ENCODE peak calls at places on chromosomes 3 and 15, in six cellular contexts. One of them, this sample, is unnamed.

GRCh38 chr3:23735575-23736326 is 70.0 kb upstream of the UBE2E1 start:
- DNase-seq in HCT116: no peak
- DNase-seq in HepG2: no peak
- DNase-seq in K562: no peak
- DNase-seq in GM12878: no peak
- DNase-seq in SK-N-SH: peak; percentile 88
- DNase-seq in this sample: no peak

GRCh38 chr3:10556312-10556711 is 50.9 kb upstream of the ATP2B2 start:
- DNase-seq in HCT116: no peak
- DNase-seq in HepG2: no peak
- DNase-seq in K562: no peak
- DNase-seq in GM12878: no peak
- DNase-seq in SK-N-SH: no peak
- DNase-seq in this sample: no peak

GRCh38 chr3:175338775-175339535 is 479.8 kb downstream of the NAALADL2 start:
- DNase-seq in HCT116: peak; percentile 63
- DNase-seq in HepG2: no peak
- DNase-seq in K562: no peak
- DNase-seq in GM12878: no peak
- DNase-seq in SK-N-SH: no peak
- DNase-seq in this sample: no peak

GRCh38 chr3:44080507-44080906 is 161.2 kb upstream of the TOPAZ1 start:
- DNase-seq in HCT116: no peak
- DNase-seq in HepG2: no peak
- DNase-seq in K562: no peak
- DNase-seq in GM12878: no peak
- DNase-seq in SK-N-SH: no peak
- DNase-seq in this sample: peak; percentile 28

GRCh38 chr3:154132777-154133375 is 11.7 kb downstream of the ARHGEF26 start:
- DNase-seq in HCT116: no peak
- DNase-seq in HepG2: no peak
- DNase-seq in K562: no peak
- DNase-seq in GM12878: no peak
- DNase-seq in SK-N-SH: no peak
- DNase-seq in this sample: no peak

GRCh38 chr3:177060492-177060891 is 136.8 kb downstream of the TBL1XR1 start:
- DNase-seq in HCT116: no peak
- DNase-seq in HepG2: no peak
- DNase-seq in K562: no peak
- DNase-seq in GM12878: no peak
- DNase-seq in SK-N-SH: no peak
- DNase-seq in this sample: no peak

GRCh38 chr3:46931631-46932441 is 44.7 kb downstream of the CCDC12 start:
- DNase-seq in HCT116: no peak
- DNase-seq in HepG2: peak; percentile 80
- DNase-seq in K562: no peak
- DNase-seq in GM12878: peak; percentile 57
- DNase-seq in SK-N-SH: peak; percentile 43
- DNase-seq in this sample: no peak

GRCh38 chr3:58627580-58627894 is 39.0 kb downstream of the FAM3D start:
- DNase-seq in HCT116: no peak
- DNase-seq in HepG2: no peak
- DNase-seq in K562: no peak
- DNase-seq in GM12878: no peak
- DNase-seq in SK-N-SH: peak; percentile 53
- DNase-seq in this sample: no peak

GRCh38 chr3:115836944-115837343 is 213.6 kb downstream of the GAP43 start:
- DNase-seq in HCT116: peak; percentile 28
- DNase-seq in HepG2: no peak
- DNase-seq in K562: peak; percentile 15
- DNase-seq in GM12878: no peak
- DNase-seq in SK-N-SH: peak; percentile 16
- DNase-seq in this sample: no peak

GRCh38 chr3:81249540-81250029 is 511.9 kb downstream of the GBE1 start:
- DNase-seq in HCT116: no peak
- DNase-seq in HepG2: peak; percentile 97
- DNase-seq in K562: no peak
- DNase-seq in GM12878: no peak
- DNase-seq in SK-N-SH: no peak
- DNase-seq in this sample: no peak

GRCh38 chr3:13235079-13235478 is 161.8 kb upstream of the IQSEC1 start:
- DNase-seq in HCT116: no peak
- DNase-seq in HepG2: no peak
- DNase-seq in K562: peak; percentile 68
- DNase-seq in GM12878: peak; percentile 7
- DNase-seq in SK-N-SH: peak; percentile 26
- DNase-seq in this sample: no peak

GRCh38 chr3:175335229-175335628 is 476.1 kb downstream of the NAALADL2 start:
- DNase-seq in HCT116: no peak
- DNase-seq in HepG2: no peak
- DNase-seq in K562: no peak
- DNase-seq in GM12878: no peak
- DNase-seq in SK-N-SH: no peak
- DNase-seq in this sample: no peak

GRCh38 chr3:55826731-55827496 is 339.8 kb upstream of the WNT5A start:
- DNase-seq in HCT116: no peak
- DNase-seq in HepG2: no peak
- DNase-seq in K562: no peak
- DNase-seq in GM12878: no peak
- DNase-seq in SK-N-SH: no peak
- DNase-seq in this sample: no peak

GRCh38 chr3:27278391-27279055 is 90.7 kb downstream of the NEK10 start:
- DNase-seq in HCT116: no peak
- DNase-seq in HepG2: peak; percentile 8
- DNase-seq in K562: no peak
- DNase-seq in GM12878: no peak
- DNase-seq in SK-N-SH: no peak
- DNase-seq in this sample: no peak

GRCh38 chr15:44325568-44325967 is 37.0 kb downstream of the GOLM2 start:
- DNase-seq in HCT116: no peak
- DNase-seq in HepG2: no peak
- DNase-seq in K562: no peak
- DNase-seq in GM12878: no peak
- DNase-seq in SK-N-SH: no peak
- DNase-seq in this sample: no peak

GRCh38 chr3:135034291-135034768 is 239.3 kb downstream of the EPHB1 start:
- DNase-seq in HCT116: no peak
- DNase-seq in HepG2: no peak
- DNase-seq in K562: no peak
- DNase-seq in GM12878: no peak
- DNase-seq in SK-N-SH: no peak
- DNase-seq in this sample: no peak

GRCh38 chr3:77667901-77668300 is 628.0 kb downstream of the ROBO2 start:
- DNase-seq in HCT116: no peak
- DNase-seq in HepG2: no peak
- DNase-seq in K562: no peak
- DNase-seq in GM12878: no peak
- DNase-seq in SK-N-SH: no peak
- DNase-seq in this sample: no peak

GRCh38 chr3:196519738-196520122 is 4.6 kb upstream of the SMCO1 start:
- DNase-seq in HCT116: no peak
- DNase-seq in HepG2: no peak
- DNase-seq in K562: no peak
- DNase-seq in GM12878: no peak
- DNase-seq in SK-N-SH: no peak
- DNase-seq in this sample: no peak

GRCh38 chr3:175702956-175703355 is 843.8 kb downstream of the NAALADL2 start:
- DNase-seq in HCT116: no peak
- DNase-seq in HepG2: no peak
- DNase-seq in K562: no peak
- DNase-seq in GM12878: no peak
- DNase-seq in SK-N-SH: no peak
- DNase-seq in this sample: no peak

GRCh38 chr15:93719941-93720351 is 511.4 kb upstream of the MCTP2 start:
- DNase-seq in HCT116: no peak
- DNase-seq in HepG2: no peak
- DNase-seq in K562: no peak
- DNase-seq in GM12878: no peak
- DNase-seq in SK-N-SH: no peak
- DNase-seq in this sample: no peak

GRCh38 chr3:123648696-123649405 is 64.0 kb upstream of the HACD2 start:
- DNase-seq in HCT116: no peak
- DNase-seq in HepG2: no peak
- DNase-seq in K562: no peak
- DNase-seq in GM12878: no peak
- DNase-seq in SK-N-SH: no peak
- DNase-seq in this sample: no peak

GRCh38 chr3:123099331-123100191 is 32.7 kb downstream of the PDIA5 start:
- DNase-seq in HCT116: no peak
- DNase-seq in HepG2: no peak
- DNase-seq in K562: no peak
- DNase-seq in GM12878: no peak
- DNase-seq in SK-N-SH: no peak
- DNase-seq in this sample: no peak

GRCh38 chr3:141105828-141106628 is 54.9 kb downstream of the SPSB4 start:
- DNase-seq in HCT116: peak; percentile 81
- DNase-seq in HepG2: peak; percentile 74
- DNase-seq in K562: peak; percentile 54
- DNase-seq in GM12878: peak; percentile 20
- DNase-seq in SK-N-SH: peak; percentile 76
- DNase-seq in this sample: peak; percentile 70

GRCh38 chr3:101722394-101723173 is 1.8 kb upstream of the CEP97 start:
- DNase-seq in HCT116: no peak
- DNase-seq in HepG2: no peak
- DNase-seq in K562: no peak
- DNase-seq in GM12878: peak; percentile 78
- DNase-seq in SK-N-SH: no peak
- DNase-seq in this sample: no peak

GRCh38 chr15:88749699-88750098 is 53.5 kb upstream of the ACAN start:
- DNase-seq in HCT116: no peak
- DNase-seq in HepG2: no peak
- DNase-seq in K562: peak; percentile 47
- DNase-seq in GM12878: no peak
- DNase-seq in SK-N-SH: no peak
- DNase-seq in this sample: peak; percentile 3

GRCh38 chr3:49607796-49608195 is 53.5 kb downstream of the BSN start:
- DNase-seq in HCT116: no peak
- DNase-seq in HepG2: no peak
- DNase-seq in K562: no peak
- DNase-seq in GM12878: no peak
- DNase-seq in SK-N-SH: peak; percentile 36
- DNase-seq in this sample: no peak

GRCh38 chr3:32442766-32443165 is 51.1 kb downstream of the CMTM7 start:
- DNase-seq in HCT116: no peak
- DNase-seq in HepG2: no peak
- DNase-seq in K562: no peak
- DNase-seq in GM12878: no peak
- DNase-seq in SK-N-SH: no peak
- DNase-seq in this sample: no peak

GRCh38 chr3:57949779-57950618 is 58.2 kb upstream of the FLNB start:
- DNase-seq in HCT116: peak; percentile 22
- DNase-seq in HepG2: peak; percentile 38
- DNase-seq in K562: no peak
- DNase-seq in GM12878: no peak
- DNase-seq in SK-N-SH: no peak
- DNase-seq in this sample: no peak

DNA sequence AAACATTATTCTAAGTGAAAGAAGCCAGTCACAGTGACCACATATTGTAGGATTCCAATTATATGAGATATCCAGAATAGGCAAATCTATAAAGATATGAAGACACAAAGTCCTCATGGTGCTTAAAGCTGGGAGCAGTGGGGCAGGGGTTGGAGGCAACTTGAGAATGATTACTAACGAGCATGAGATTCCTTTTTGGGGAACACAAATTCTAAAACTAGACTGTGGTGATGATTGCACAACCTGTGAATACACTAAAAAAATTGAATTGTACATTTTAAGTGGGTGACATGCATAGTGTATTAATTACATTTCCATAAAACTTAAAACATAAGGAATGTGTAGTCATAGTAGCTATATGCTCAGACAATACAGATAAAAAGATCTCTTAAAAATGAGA is 103.2 kb downstream of the DPH6 start:
- DNase-seq in HCT116: no peak
- DNase-seq in HepG2: no peak
- DNase-seq in K562: no peak
- DNase-seq in GM12878: no peak
- DNase-seq in SK-N-SH: no peak
- DNase-seq in this sample: no peak
- TF ChIP-seq JUND in HCT116: no peak
- TF ChIP-seq JUND in HepG2: no peak
- TF ChIP-seq JUND in K562: no peak
- TF ChIP-seq JUND in GM12878: no peak
- TF ChIP-seq JUND in SK-N-SH: no peak
- TF ChIP-seq JUND in this sample: no peak

DNA sequence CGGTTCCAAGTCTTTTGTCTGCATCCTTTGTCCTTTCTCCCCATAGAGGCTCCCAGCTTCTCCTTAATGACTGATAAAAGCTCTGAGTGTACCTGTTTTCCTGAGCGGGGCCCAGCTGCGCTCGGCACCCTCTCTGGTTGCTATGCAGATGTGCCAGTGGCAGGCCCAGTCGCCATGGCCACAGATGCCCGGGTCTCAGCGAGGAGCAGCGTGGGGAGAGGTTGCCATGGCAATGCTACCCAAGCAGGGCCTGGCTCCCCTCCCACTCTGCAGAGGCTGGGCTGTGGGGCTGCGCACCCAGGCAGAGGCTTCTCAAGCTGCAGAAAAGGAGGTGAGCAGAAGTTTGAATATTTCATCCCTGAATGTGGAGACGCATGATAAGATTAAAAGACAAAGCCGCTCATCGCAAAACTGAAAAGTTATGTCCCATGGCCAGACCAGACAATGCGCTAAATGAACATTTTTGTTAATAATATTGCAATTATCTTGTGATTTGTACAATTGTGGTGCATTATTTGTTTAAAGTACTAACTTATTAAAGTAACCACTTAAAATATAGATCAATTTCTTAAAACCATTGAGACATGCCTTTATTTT is 66.1 kb downstream of the TPRA1 start:
- DNase-seq in HCT116: no peak
- DNase-seq in HepG2: no peak
- DNase-seq in K562: no peak
- DNase-seq in GM12878: no peak
- DNase-seq in SK-N-SH: peak; percentile 88
- DNase-seq in this sample: peak; percentile 56
- TF ChIP-seq RAD21 in HCT116: no peak
- TF ChIP-seq RAD21 in HepG2: no peak
- TF ChIP-seq RAD21 in K562: no peak
- TF ChIP-seq RAD21 in GM12878: no peak
- TF ChIP-seq RAD21 in SK-N-SH: no peak
- TF ChIP-seq RAD21 in this sample: no peak

GRCh38 chr3:152261329-152261728 is 7.4 kb upstream of the MBNL1 start:
- DNase-seq in HCT116: no peak
- DNase-seq in HepG2: no peak
- DNase-seq in K562: no peak
- DNase-seq in GM12878: no peak
- DNase-seq in SK-N-SH: no peak
- DNase-seq in this sample: no peak
- TF ChIP-seq JUND in HCT116: no peak
- TF ChIP-seq JUND in HepG2: no peak
- TF ChIP-seq JUND in K562: no peak
- TF ChIP-seq JUND in GM12878: no peak
- TF ChIP-seq JUND in SK-N-SH: no peak
- TF ChIP-seq JUND in this sample: no peak

GRCh38 chr3:72488736-72489030 is 359.6 kb downstream of the SHQ1 start:
- DNase-seq in HCT116: no peak
- DNase-seq in HepG2: no peak
- DNase-seq in K562: no peak
- DNase-seq in GM12878: no peak
- DNase-seq in SK-N-SH: no peak
- DNase-seq in this sample: no peak
- TF ChIP-seq RAD21 in HCT116: no peak
- TF ChIP-seq RAD21 in HepG2: no peak
- TF ChIP-seq RAD21 in K562: no peak
- TF ChIP-seq RAD21 in GM12878: no peak
- TF ChIP-seq RAD21 in SK-N-SH: no peak
- TF ChIP-seq RAD21 in this sample: no peak